ENCODE peak calls at places on chromosome 9, in ten cellular contexts. B is neural progenitor cell; W is stomach; G is upper lobe of left lung; T is heart left ventricle; M is Peyer's patch; F is OCI-LY7; H is CD8-positive, alpha-beta memory T cell; N is tibial artery; E is body of pancreas. Q is an unnamed sample. For H3K9me3, the result is how much of the 10 kb centered on the place peaks cover.

GRCh38 chr9:85742630-85742928 is 825 bp upstream of the AGTPBP1 start:
- DNase-seq in G (no peak), W (no peak), B (no peak), E (no peak), M (no peak), N (no peak), F (no peak), H (no peak), T (no peak), Q (no peak)

GRCh38 chr9:136488247-136489214 is 5.7 kb upstream of the SEC16A start:
- DNase-seq in W (peak), B (peak), F (peak), G (peak), T (peak), E (peak), H (peak), M (peak), N (peak), Q (peak)

GRCh38 chr9:80881350-80881749 is 808.0 kb downstream of the TLE1 start:
- DNase-seq in B (no peak), T (no peak), M (no peak), F (no peak), E (no peak), H (no peak), G (no peak), N (no peak), W (no peak), Q (no peak)

GRCh38 chr9:83236029-83236696 is 173.2 kb upstream of the RASEF start:
- DNase-seq in B (no peak), T (no peak), M (no peak), W (no peak), G (no peak), F (no peak), N (no peak), E (no peak), H (no peak), Q (no peak)

GRCh38 chr9:130345009-130345992 is 79.7 kb downstream of the HMCN2 start:
- DNase-seq in G (no peak), F (no peak), B (no peak), M (no peak), W (no peak), T (no peak), H (no peak), E (no peak), N (no peak), Q (no peak)

GRCh38 chr9:78407636-78408312 is 110.8 kb downstream of the PSAT1 start:
- DNase-seq in W (no peak), H (no peak), M (no peak), G (no peak), T (no peak), N (no peak), B (no peak), E (no peak), F (no peak), Q (no peak)

GRCh38 chr9:20357207-20357503 is 265.1 kb downstream of the MLLT3 start:
- DNase-seq in E (no peak), T (no peak), N (no peak), M (no peak), G (no peak), H (no peak), F (no peak), B (no peak), W (no peak), Q (no peak)

GRCh38 chr9:84851935-84852585 is 182.5 kb downstream of the NTRK2 start:
- DNase-seq in B (peak), H (no peak), N (peak), M (no peak), T (peak), E (peak), F (no peak), W (peak), G (no peak), Q (no peak)

GRCh38 chr9:1922026-1922425 is 93.1 kb upstream of the SMARCA2 start:
- DNase-seq in E (no peak), T (no peak), M (no peak), H (no peak), G (no peak), W (no peak), N (no peak), F (no peak), B (peak), Q (no peak)

GRCh38 chr9:111872886-111873285 is 23.7 kb upstream of the UGCG start:
- DNase-seq in B (no peak), W (no peak), M (no peak), E (no peak), H (no peak), N (no peak), G (no peak), T (no peak), F (no peak), Q (no peak)

GRCh38 chr9:76817489-76817888 is 53.3 kb downstream of the PCA3 start:
- DNase-seq in T (no peak), H (no peak), W (no peak), G (no peak), E (no peak), N (no peak), B (no peak), M (no peak), F (no peak), Q (no peak)

GRCh38 chr9:788777-789176 is 52.7 kb upstream of the DMRT1 start:
- DNase-seq in E (no peak), H (no peak), B (no peak), G (no peak), N (no peak), M (no peak), T (no peak), W (no peak), F (no peak), Q (no peak)

GRCh38 chr9:130352586-130353285 is 87.2 kb downstream of the HMCN2 start:
- DNase-seq in N (no peak), W (no peak), B (no peak), H (no peak), F (no peak), E (no peak), G (no peak), T (no peak), M (no peak), Q (no peak)

GRCh38 chr9:108743901-108744371 is 111.8 kb downstream of the ACTL7B start:
- DNase-seq in H (no peak), W (no peak), N (no peak), T (no peak), M (no peak), G (no peak), B (peak), F (no peak), E (no peak), Q (no peak)

GRCh38 chr9:123401879-123402513 is 46.0 kb downstream of the CRB2 start:
- DNase-seq in F (peak), T (no peak), B (peak), E (no peak), H (no peak), G (no peak), N (no peak), W (no peak), M (no peak), Q (no peak)

GRCh38 chr9:35688558-35689350 is 971 bp downstream of the TPM2 start:
- DNase-seq in W (no peak), H (no peak), F (no peak), N (no peak), B (no peak), G (no peak), T (no peak), E (no peak), M (no peak), Q (no peak)

GRCh38 chr9:89007041-89007440 is 15.8 kb downstream of the S1PR3 start:
- DNase-seq in N (no peak), B (no peak), G (no peak), F (no peak), T (no peak), H (no peak), W (no peak), M (no peak), E (no peak), Q (no peak)

GRCh38 chr9:121748727-121749546 is 97.5 kb downstream of the DAB2IP start:
- DNase-seq in W (no peak), F (no peak), N (peak), B (no peak), M (no peak), T (peak), G (no peak), E (no peak), H (no peak), Q (no peak)
- H3K9me3 ChIP-seq in W (under half), F (under half), N (under half), B (under half), M (under half), T (under half), G (under half), E (under half), H (under half), Q (under half)

DNA sequence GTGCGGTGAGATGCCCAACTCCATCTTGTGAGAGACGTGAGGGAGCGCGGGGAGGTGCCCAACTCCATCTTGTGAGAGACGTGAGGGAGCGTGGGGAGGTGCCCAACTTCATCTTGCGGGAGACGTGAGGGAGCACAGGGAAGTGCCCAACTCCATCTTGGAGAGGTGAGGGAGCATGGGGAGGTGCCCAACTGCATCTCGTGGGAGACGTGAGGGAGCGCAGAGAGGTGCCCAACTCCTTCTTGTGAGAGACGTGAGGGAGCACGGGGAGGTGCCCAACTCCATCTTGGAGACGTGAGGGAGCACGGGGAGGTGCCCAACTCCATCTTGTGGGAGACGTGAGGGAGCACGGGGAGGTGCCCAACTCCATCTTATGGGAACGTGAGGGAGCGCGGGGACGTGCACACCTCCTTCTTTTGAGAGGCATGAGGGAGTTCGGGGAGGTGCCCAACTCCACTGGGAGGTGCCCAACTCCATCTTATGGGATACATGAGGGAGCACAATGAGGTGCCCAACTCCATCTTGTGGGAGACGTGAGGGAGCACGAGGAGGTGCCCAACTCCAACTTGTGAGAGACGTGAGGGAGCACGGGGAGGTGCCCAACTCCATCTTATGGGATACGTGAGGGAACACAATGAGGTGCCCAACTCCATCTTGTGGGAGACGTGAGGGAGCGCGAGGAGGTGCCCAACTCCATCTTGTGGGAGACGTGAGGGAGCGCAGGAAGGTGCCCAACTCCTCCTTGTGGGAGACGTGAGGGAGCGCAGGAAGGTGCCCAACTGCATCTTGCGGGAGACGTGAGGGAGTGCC is 235.4 kb downstream of the CACNA1B start:
- DNase-seq in H (no peak), B (no peak), F (no peak), T (no peak), N (no peak), W (peak), G (no peak), M (peak), E (no peak), Q (no peak)
- H3K9me3 ChIP-seq in H (under half), B (under half), F (under half), T (under half), N (under half), W (under half), G (under half), M (under half), E (under half), Q (under half)

DNA sequence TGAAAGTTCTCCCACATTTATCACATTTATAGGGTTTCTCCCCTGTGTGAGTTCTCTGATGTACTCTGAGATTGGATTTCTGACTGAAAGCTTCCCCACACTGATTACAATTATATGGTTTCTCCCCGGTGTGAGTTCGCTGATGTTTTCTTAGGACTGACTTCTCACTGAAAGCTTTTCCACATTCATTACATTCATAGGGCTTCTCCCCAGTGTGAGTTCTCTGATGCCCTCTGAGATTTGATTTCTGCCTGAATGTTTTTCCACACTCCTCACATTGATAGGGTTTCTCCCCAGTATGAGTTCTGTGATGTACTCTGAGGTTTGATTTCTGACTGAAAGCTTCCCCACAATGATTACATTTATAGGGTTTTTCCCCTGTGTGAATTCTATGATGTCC is 36.3 kb downstream of the ZNF782 start:
- DNase-seq in G (no peak), B (no peak), H (no peak), M (no peak), E (no peak), F (no peak), T (no peak), N (no peak), W (no peak), Q (no peak)
- H3K9me3 ChIP-seq in G (half or more), B (half or more), H (half or more), M (under half), E (half or more), F (half or more), T (half or more), N (half or more), W (half or more), Q (half or more)

GRCh38 chr9:103104101-103104500 is 109.0 kb downstream of the CYLC2 start:
- DNase-seq in W (no peak), H (no peak), E (no peak), N (no peak), M (no peak), B (no peak), F (no peak), G (no peak), T (no peak), Q (no peak)
- H3K9me3 ChIP-seq in W (under half), H (under half), E (under half), N (under half), M (under half), B (under half), F (under half), G (under half), T (under half), Q (under half)

GRCh38 chr9:8208465-8208864 is 408.9 kb upstream of the DMAC1 start:
- DNase-seq in W (no peak), F (no peak), H (no peak), G (no peak), N (no peak), T (no peak), B (no peak), E (no peak), M (no peak), Q (no peak)
- H3K9me3 ChIP-seq in W (under half), F (under half), H (under half), G (under half), N (under half), T (under half), B (under half), E (under half), M (under half), Q (under half)

GRCh38 chr9:92405770-92406169 is 1.4 kb upstream of the OGN start:
- DNase-seq in H (no peak), T (no peak), N (no peak), G (no peak), E (no peak), F (no peak), W (no peak), B (no peak), M (no peak), Q (no peak)
- H3K9me3 ChIP-seq in H (under half), T (under half), N (under half), G (under half), E (under half), F (under half), W (under half), B (under half), M (under half), Q (under half)

Q was measured in T-helper 17 cell.